ENCODE peak calls at places on chromosomes 1 and 21, in seven cellular contexts. Y is neuronal stem cell, K is H1, F is H9, X is IMR-90, Z is trophoblast cell, C is mesenchymal stem cell. B is an unnamed sample.

GRCh38 chr1:182752077-182752826 is 37.3 kb upstream of the NPL start:
- DNase-seq in X (peak; percentile 62), Y (no peak), K (no peak), F (no peak), Z (no peak), C (peak; percentile 15), B (peak; percentile 70)

GRCh38 chr1:67689267-67690017 is 4.4 kb downstream of the GADD45A start:
- DNase-seq in F (no peak), Z (no peak), C (no peak), Y (no peak), X (no peak), K (no peak), B (no peak)

GRCh38 chr1:215672482-215672881 is 105.4 kb downstream of the KCTD3 start:
- DNase-seq in Z (no peak), F (no peak), X (no peak), K (no peak), Y (no peak), C (no peak), B (no peak)

GRCh38 chr1:94236021-94236491 is 1.3 kb downstream of the ARHGAP29 start:
- DNase-seq in C (no peak), F (no peak), X (peak; percentile 8), K (no peak), Y (peak; percentile 15), Z (no peak), B (peak; percentile 39)

GRCh38 chr1:70979879-70980278 is 67.7 kb downstream of the PTGER3 start:
- DNase-seq in F (no peak), C (no peak), K (no peak), Y (no peak), X (no peak), Z (no peak), B (no peak)

GRCh38 chr1:156697481-156697880 is 7.9 kb downstream of the CRABP2 start:
- DNase-seq in K (no peak), X (no peak), Z (no peak), C (no peak), Y (no peak), F (no peak), B (no peak)

GRCh38 chr21:41585199-41585994 is 77.4 kb upstream of the TMPRSS2 start:
- DNase-seq in C (no peak), X (no peak), Z (peak; percentile 84), K (no peak), F (no peak), Y (no peak), B (no peak)

GRCh38 chr1:73781257-73781656 is 416.7 kb downstream of the LRRIQ3 start:
- DNase-seq in Z (no peak), Y (no peak), K (no peak), C (no peak), F (no peak), X (no peak), B (no peak)

GRCh38 chr1:113073457-113073950 is 506 bp downstream of the LRIG2 start:
- DNase-seq in Y (no peak), X (peak; percentile 61), K (no peak), F (peak; percentile 74), C (peak; percentile 87), Z (no peak), B (peak; percentile 91)

GRCh38 chr1:53731779-53732305 is 7.1 kb downstream of the GLIS1 start:
- DNase-seq in C (no peak), F (no peak), X (peak; percentile 40), Y (no peak), K (no peak), Z (no peak), B (no peak)

GRCh38 chr1:43879414-43879813 is 54.2 kb upstream of the ARTN start:
- DNase-seq in Y (no peak), C (no peak), F (no peak), K (no peak), X (peak; percentile 76), Z (no peak), B (no peak)

GRCh38 chr1:43881415-43881814 is 52.2 kb upstream of the ARTN start:
- DNase-seq in F (peak; percentile 48), K (no peak), Z (no peak), C (no peak), X (no peak), Y (no peak), B (peak; percentile 70)

GRCh38 chr1:43878854-43879253 is 54.7 kb upstream of the ARTN start:
- DNase-seq in Y (no peak), Z (no peak), F (no peak), K (no peak), C (no peak), X (no peak), B (no peak)

GRCh38 chr1:43880604-43881003 is 53.0 kb upstream of the ARTN start:
- DNase-seq in Z (no peak), X (no peak), F (no peak), C (no peak), Y (no peak), K (no peak), B (no peak)

GRCh38 chr1:43879996-43880395 is 53.6 kb upstream of the ARTN start:
- DNase-seq in Y (no peak), F (no peak), X (no peak), K (no peak), Z (no peak), C (no peak), B (peak; percentile 50)
- H2BK120ac ChIP-seq in Y (no peak overlapping the region), F (no peak overlapping the region), X (no peak overlapping the region), K (no peak overlapping the region), Z (no peak overlapping the region), C (no peak overlapping the region), B (no peak overlapping the region)

GRCh38 chr1:7562729-7563605 is 208.1 kb upstream of the VAMP3 start:
- DNase-seq in F (no peak), X (no peak), K (no peak), C (no peak), Z (no peak), Y (no peak), B (no peak)

GRCh38 chr1:7567376-7567775 is 203.7 kb upstream of the VAMP3 start:
- DNase-seq in X (no peak), C (no peak), Z (no peak), Y (no peak), F (no peak), K (no peak), B (no peak)

GRCh38 chr1:7566417-7567375 is 204.4 kb upstream of the VAMP3 start:
- DNase-seq in Z (no peak), F (no peak), X (no peak), Y (no peak), C (no peak), K (no peak), B (no peak)

GRCh38 chr1:7564097-7564496 is 207.0 kb upstream of the VAMP3 start:
- DNase-seq in Z (no peak), K (no peak), C (no peak), Y (no peak), X (no peak), F (no peak), B (no peak)

GRCh38 chr1:7565099-7565750 is 205.9 kb upstream of the VAMP3 start:
- DNase-seq in X (no peak), F (no peak), C (no peak), Y (no peak), Z (no peak), K (no peak), B (no peak)
- H3K9ac ChIP-seq in X (no peak overlapping the region), F (no peak overlapping the region), C (no peak overlapping the region), Y (no peak overlapping the region), Z (no peak overlapping the region), K (no peak overlapping the region), B (no peak overlapping the region)

GRCh38 chr1:37149296-37149695 is 115.0 kb upstream of the GRIK3 start:
- DNase-seq in Z (no peak), X (no peak), Y (no peak), K (no peak), F (no peak), C (no peak), B (no peak)
- H3K4ac ChIP-seq in Z (no peak overlapping the region), X (no peak overlapping the region), Y (no peak overlapping the region), K (no peak overlapping the region), F (no peak overlapping the region), C (no peak overlapping the region), B (no peak overlapping the region)

GRCh38 chr1:199705825-199706224 is 321.7 kb upstream of the NR5A2 start:
- DNase-seq in K (no peak), X (no peak), Z (no peak), Y (no peak), F (no peak), C (no peak), B (no peak)
- H2BK120ac ChIP-seq in K (no peak overlapping the region), X (no peak overlapping the region), Z (no peak overlapping the region), Y (no peak overlapping the region), F (no peak overlapping the region), C (no peak overlapping the region), B (no peak overlapping the region)

GRCh38 chr1:91729621-91730348 is 156.2 kb downstream of the TGFBR3 start:
- DNase-seq in X (no peak), Z (no peak), Y (no peak), F (no peak), K (no peak), C (no peak), B (no peak)

GRCh38 chr1:91730781-91731732 is 154.9 kb downstream of the TGFBR3 start:
- DNase-seq in K (no peak), C (peak; percentile 51), Z (peak; percentile 69), Y (no peak), X (peak; percentile 75), F (no peak), B (no peak)

GRCh38 chr1:91731815-91732214 is 154.1 kb downstream of the TGFBR3 start:
- DNase-seq in Y (no peak), X (peak; percentile 49), F (no peak), Z (no peak), K (no peak), C (no peak), B (no peak)

GRCh38 chr1:91732991-91733390 is 153.0 kb downstream of the TGFBR3 start:
- DNase-seq in X (no peak), C (no peak), Z (no peak), F (no peak), K (no peak), Y (no peak), B (no peak)

GRCh38 chr1:91732291-91732953 is 153.5 kb downstream of the TGFBR3 start:
- DNase-seq in F (no peak), Z (no peak), K (no peak), C (peak; percentile 80), Y (no peak), X (peak; percentile 91), B (peak; percentile 65)
- H3K9ac ChIP-seq in F (no peak overlapping the region), Z (no peak overlapping the region), K (no peak overlapping the region), C (peak overlapping the region; percentile 70), Y (no peak overlapping the region), X (no peak overlapping the region), B (no peak overlapping the region)

GRCh38 chr1:64845831-64846425 is 101.1 kb downstream of the RAVER2 start:
- DNase-seq in C (no peak), X (no peak), K (no peak), Z (no peak), F (no peak), Y (no peak), B (no peak)
- H3K4ac ChIP-seq in C (no peak overlapping the region), X (no peak overlapping the region), K (no peak overlapping the region), Z (no peak overlapping the region), F (no peak overlapping the region), Y (no peak overlapping the region), B (no peak overlapping the region)

GRCh38 chr1:47631596-47631995 is 193.8 kb downstream of the FOXD2 start:
- DNase-seq in F (no peak), X (no peak), Y (no peak), Z (no peak), K (no peak), C (no peak), B (no peak)
- H2BK120ac ChIP-seq in F (no peak overlapping the region), X (no peak overlapping the region), Y (no peak overlapping the region), Z (no peak overlapping the region), K (no peak overlapping the region), C (no peak overlapping the region), B (no peak overlapping the region)